ENCODE peak calls at places on chromosomes 3 and 15, in ten cellular contexts. One of them, this sample, is unnamed.

GRCh38 chr3:101574388-101575156 is 592 bp downstream of the PCNP start:
- DNase-seq in gastrocnemius medialis: peak; percentile 68
- DNase-seq in transverse colon: peak; percentile 44
- DNase-seq in sigmoid colon: peak; percentile 84
- DNase-seq in A549: peak; percentile 68
- DNase-seq in heart left ventricle: peak; percentile 64
- DNase-seq in GM12892: peak; percentile 35
- DNase-seq in prostate gland: peak; percentile 46
- DNase-seq in HCT116: no peak
- DNase-seq in body of pancreas: peak; percentile 64
- DNase-seq in this sample: peak; percentile 32

GRCh38 chr3:117719316-117719926 is 1009.8 kb downstream of the TUSC7 start:
- DNase-seq in gastrocnemius medialis: no peak
- DNase-seq in transverse colon: no peak
- DNase-seq in sigmoid colon: no peak
- DNase-seq in A549: peak; percentile 17
- DNase-seq in heart left ventricle: no peak
- DNase-seq in GM12892: no peak
- DNase-seq in prostate gland: no peak
- DNase-seq in HCT116: peak; percentile 0
- DNase-seq in body of pancreas: no peak
- DNase-seq in this sample: no peak

GRCh38 chr3:169112153-169112892 is 551.2 kb downstream of the MECOM start:
- DNase-seq in gastrocnemius medialis: no peak
- DNase-seq in transverse colon: no peak
- DNase-seq in sigmoid colon: no peak
- DNase-seq in A549: no peak
- DNase-seq in heart left ventricle: no peak
- DNase-seq in GM12892: no peak
- DNase-seq in prostate gland: no peak
- DNase-seq in HCT116: peak; percentile 6
- DNase-seq in body of pancreas: no peak
- DNase-seq in this sample: peak; percentile 24

GRCh38 chr3:152728346-152728980 is 106.5 kb upstream of the P2RY1 start:
- DNase-seq in gastrocnemius medialis: no peak
- DNase-seq in transverse colon: no peak
- DNase-seq in sigmoid colon: no peak
- DNase-seq in A549: no peak
- DNase-seq in heart left ventricle: no peak
- DNase-seq in GM12892: no peak
- DNase-seq in prostate gland: no peak
- DNase-seq in HCT116: no peak
- DNase-seq in body of pancreas: no peak
- DNase-seq in this sample: no peak

GRCh38 chr3:145952541-145952940 is 208.4 kb downstream of the PLOD2 start:
- DNase-seq in gastrocnemius medialis: no peak
- DNase-seq in transverse colon: no peak
- DNase-seq in sigmoid colon: no peak
- DNase-seq in A549: no peak
- DNase-seq in heart left ventricle: no peak
- DNase-seq in GM12892: no peak
- DNase-seq in prostate gland: no peak
- DNase-seq in HCT116: no peak
- DNase-seq in body of pancreas: no peak
- DNase-seq in this sample: no peak

GRCh38 chr3:31522152-31522551 is 10.6 kb upstream of the STT3B start:
- DNase-seq in gastrocnemius medialis: no peak
- DNase-seq in transverse colon: no peak
- DNase-seq in sigmoid colon: no peak
- DNase-seq in A549: no peak
- DNase-seq in heart left ventricle: no peak
- DNase-seq in GM12892: no peak
- DNase-seq in prostate gland: no peak
- DNase-seq in HCT116: no peak
- DNase-seq in body of pancreas: peak; percentile 7
- DNase-seq in this sample: no peak

GRCh38 chr15:100803158-100803440 is 76.5 kb upstream of the ALDH1A3 start:
- DNase-seq in gastrocnemius medialis: no peak
- DNase-seq in transverse colon: no peak
- DNase-seq in sigmoid colon: no peak
- DNase-seq in A549: no peak
- DNase-seq in heart left ventricle: no peak
- DNase-seq in GM12892: no peak
- DNase-seq in prostate gland: no peak
- DNase-seq in HCT116: no peak
- DNase-seq in body of pancreas: no peak
- DNase-seq in this sample: no peak

GRCh38 chr3:117602054-117602644 is 892.6 kb downstream of the TUSC7 start:
- DNase-seq in gastrocnemius medialis: no peak
- DNase-seq in transverse colon: no peak
- DNase-seq in sigmoid colon: no peak
- DNase-seq in A549: no peak
- DNase-seq in heart left ventricle: peak; percentile 23
- DNase-seq in GM12892: no peak
- DNase-seq in prostate gland: no peak
- DNase-seq in HCT116: no peak
- DNase-seq in body of pancreas: no peak
- DNase-seq in this sample: no peak

GRCh38 chr3:44478055-44478468 is 592 bp upstream of the ZNF445 start:
- DNase-seq in gastrocnemius medialis: no peak
- DNase-seq in transverse colon: no peak
- DNase-seq in sigmoid colon: no peak
- DNase-seq in A549: no peak
- DNase-seq in heart left ventricle: no peak
- DNase-seq in GM12892: no peak
- DNase-seq in prostate gland: no peak
- DNase-seq in HCT116: no peak
- DNase-seq in body of pancreas: no peak
- DNase-seq in this sample: no peak

GRCh38 chr3:44476181-44476599 is 1.3 kb downstream of the ZNF445 start:
- DNase-seq in gastrocnemius medialis: no peak
- DNase-seq in transverse colon: no peak
- DNase-seq in sigmoid colon: no peak
- DNase-seq in A549: no peak
- DNase-seq in heart left ventricle: no peak
- DNase-seq in GM12892: no peak
- DNase-seq in prostate gland: no peak
- DNase-seq in HCT116: no peak
- DNase-seq in body of pancreas: no peak
- DNase-seq in this sample: no peak

GRCh38 chr3:44477312-44478030 is at the start of gene ZNF445:
- DNase-seq in gastrocnemius medialis: peak; percentile 70
- DNase-seq in transverse colon: peak; percentile 82
- DNase-seq in sigmoid colon: peak; percentile 88
- DNase-seq in A549: peak; percentile 80
- DNase-seq in heart left ventricle: peak; percentile 88
- DNase-seq in GM12892: peak; percentile 83
- DNase-seq in prostate gland: peak; percentile 69
- DNase-seq in HCT116: peak; percentile 48
- DNase-seq in body of pancreas: peak; percentile 75
- DNase-seq in this sample: peak; percentile 74

GRCh38 chr3:44476963-44477311 is 533 bp downstream of the ZNF445 start:
- DNase-seq in gastrocnemius medialis: no peak
- DNase-seq in transverse colon: no peak
- DNase-seq in sigmoid colon: no peak
- DNase-seq in A549: no peak
- DNase-seq in heart left ventricle: no peak
- DNase-seq in GM12892: no peak
- DNase-seq in prostate gland: no peak
- DNase-seq in HCT116: no peak
- DNase-seq in body of pancreas: no peak
- DNase-seq in this sample: no peak

DNA sequence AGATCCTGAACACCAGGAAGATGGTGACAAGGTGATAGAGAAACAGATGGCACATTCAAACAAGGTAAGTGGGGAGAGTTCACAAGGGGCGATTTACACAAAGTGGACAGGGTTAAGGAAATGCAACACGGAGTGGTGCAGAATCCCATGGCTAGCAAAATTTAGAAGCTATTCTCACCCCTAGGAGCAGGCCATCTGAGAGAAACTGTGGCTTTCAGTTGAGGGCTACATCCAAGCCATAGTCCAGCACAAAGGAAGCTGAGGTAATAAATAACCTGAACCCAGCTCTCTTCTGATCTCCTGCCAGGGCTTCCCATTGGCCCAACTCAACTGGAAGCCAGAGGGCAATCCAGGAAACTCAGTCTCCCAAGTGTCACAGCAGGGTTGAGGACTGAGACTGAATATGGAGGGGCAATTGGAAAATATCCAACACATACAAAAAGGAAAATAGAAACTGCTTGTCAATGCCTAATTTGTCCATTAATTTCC is 1.2 kb upstream of the ZNF445 start:
- DNase-seq in gastrocnemius medialis: no peak
- DNase-seq in transverse colon: no peak
- DNase-seq in sigmoid colon: no peak
- DNase-seq in A549: no peak
- DNase-seq in heart left ventricle: no peak
- DNase-seq in GM12892: no peak
- DNase-seq in prostate gland: no peak
- DNase-seq in HCT116: no peak
- DNase-seq in body of pancreas: no peak
- DNase-seq in this sample: no peak
- TF ChIP-seq POLR2A in gastrocnemius medialis: no peak
- TF ChIP-seq POLR2A in transverse colon: no peak
- TF ChIP-seq POLR2A in sigmoid colon: no peak
- TF ChIP-seq POLR2A in A549: no peak
- TF ChIP-seq POLR2A in heart left ventricle: no peak
- TF ChIP-seq POLR2A in GM12892: no peak
- TF ChIP-seq POLR2A in prostate gland: no peak
- TF ChIP-seq POLR2A in HCT116: no peak
- TF ChIP-seq POLR2A in body of pancreas: no peak
- TF ChIP-seq POLR2A in this sample: no peak

GRCh38 chr3:38605981-38606380 is 43.5 kb downstream of the SCN5A start:
- DNase-seq in gastrocnemius medialis: no peak
- DNase-seq in transverse colon: no peak
- DNase-seq in sigmoid colon: no peak
- DNase-seq in A549: no peak
- DNase-seq in heart left ventricle: no peak
- DNase-seq in GM12892: no peak
- DNase-seq in prostate gland: no peak
- DNase-seq in HCT116: no peak
- DNase-seq in body of pancreas: no peak
- DNase-seq in this sample: no peak
- TF ChIP-seq POLR2A in gastrocnemius medialis: no peak
- TF ChIP-seq POLR2A in transverse colon: no peak
- TF ChIP-seq POLR2A in sigmoid colon: no peak
- TF ChIP-seq POLR2A in A549: no peak
- TF ChIP-seq POLR2A in heart left ventricle: no peak
- TF ChIP-seq POLR2A in GM12892: no peak
- TF ChIP-seq POLR2A in prostate gland: no peak
- TF ChIP-seq POLR2A in HCT116: no peak
- TF ChIP-seq POLR2A in body of pancreas: no peak
- TF ChIP-seq POLR2A in this sample: no peak

GRCh38 chr3:98969295-98969694 is 67.8 kb upstream of the DCBLD2 start:
- DNase-seq in gastrocnemius medialis: no peak
- DNase-seq in transverse colon: no peak
- DNase-seq in sigmoid colon: no peak
- DNase-seq in A549: no peak
- DNase-seq in heart left ventricle: no peak
- DNase-seq in GM12892: no peak
- DNase-seq in prostate gland: no peak
- DNase-seq in HCT116: no peak
- DNase-seq in body of pancreas: no peak
- DNase-seq in this sample: no peak
- TF ChIP-seq POLR2A in gastrocnemius medialis: no peak
- TF ChIP-seq POLR2A in transverse colon: no peak
- TF ChIP-seq POLR2A in sigmoid colon: no peak
- TF ChIP-seq POLR2A in A549: no peak
- TF ChIP-seq POLR2A in heart left ventricle: no peak
- TF ChIP-seq POLR2A in GM12892: no peak
- TF ChIP-seq POLR2A in prostate gland: no peak
- TF ChIP-seq POLR2A in HCT116: no peak
- TF ChIP-seq POLR2A in body of pancreas: no peak
- TF ChIP-seq POLR2A in this sample: no peak

GRCh38 chr3:138197545-138197944 is 10.4 kb downstream of the ARMC8 start:
- DNase-seq in gastrocnemius medialis: no peak
- DNase-seq in transverse colon: no peak
- DNase-seq in sigmoid colon: no peak
- DNase-seq in A549: no peak
- DNase-seq in heart left ventricle: no peak
- DNase-seq in GM12892: no peak
- DNase-seq in prostate gland: no peak
- DNase-seq in HCT116: no peak
- DNase-seq in body of pancreas: no peak
- DNase-seq in this sample: no peak

GRCh38 chr3:138197058-138197457 is 10.0 kb downstream of the ARMC8 start:
- DNase-seq in gastrocnemius medialis: no peak
- DNase-seq in transverse colon: no peak
- DNase-seq in sigmoid colon: no peak
- DNase-seq in A549: no peak
- DNase-seq in heart left ventricle: peak; percentile 29
- DNase-seq in GM12892: no peak
- DNase-seq in prostate gland: no peak
- DNase-seq in HCT116: no peak
- DNase-seq in body of pancreas: peak; percentile 17
- DNase-seq in this sample: no peak

GRCh38 chr3:138196023-138196422 is 8.9 kb downstream of the ARMC8 start:
- DNase-seq in gastrocnemius medialis: no peak
- DNase-seq in transverse colon: no peak
- DNase-seq in sigmoid colon: no peak
- DNase-seq in A549: no peak
- DNase-seq in heart left ventricle: no peak
- DNase-seq in GM12892: no peak
- DNase-seq in prostate gland: no peak
- DNase-seq in HCT116: no peak
- DNase-seq in body of pancreas: no peak
- DNase-seq in this sample: no peak

GRCh38 chr3:138202945-138203701 is 16.0 kb downstream of the ARMC8 start:
- DNase-seq in gastrocnemius medialis: peak; percentile 61
- DNase-seq in transverse colon: no peak
- DNase-seq in sigmoid colon: no peak
- DNase-seq in A549: no peak
- DNase-seq in heart left ventricle: no peak
- DNase-seq in GM12892: no peak
- DNase-seq in prostate gland: no peak
- DNase-seq in HCT116: no peak
- DNase-seq in body of pancreas: no peak
- DNase-seq in this sample: no peak

GRCh38 chr3:138199847-138200246 is 12.7 kb downstream of the ARMC8 start:
- DNase-seq in gastrocnemius medialis: no peak
- DNase-seq in transverse colon: no peak
- DNase-seq in sigmoid colon: no peak
- DNase-seq in A549: no peak
- DNase-seq in heart left ventricle: no peak
- DNase-seq in GM12892: no peak
- DNase-seq in prostate gland: no peak
- DNase-seq in HCT116: no peak
- DNase-seq in body of pancreas: no peak
- DNase-seq in this sample: no peak
- TF ChIP-seq POLR2A in gastrocnemius medialis: no peak
- TF ChIP-seq POLR2A in transverse colon: no peak
- TF ChIP-seq POLR2A in sigmoid colon: no peak
- TF ChIP-seq POLR2A in A549: no peak
- TF ChIP-seq POLR2A in heart left ventricle: no peak
- TF ChIP-seq POLR2A in GM12892: no peak
- TF ChIP-seq POLR2A in prostate gland: no peak
- TF ChIP-seq POLR2A in HCT116: no peak
- TF ChIP-seq POLR2A in body of pancreas: no peak
- TF ChIP-seq POLR2A in this sample: no peak